ENCODE peak calls at places on chromosomes 3 and 15, in five cellular contexts. T is NCI-H526; E is IMR-90; W is stimulated activated CD8-positive, alpha-beta memory T cell treated with anti-CD3 and anti-CD28 coated beads, Interleukin-4, amount 100 ng/mL, for 4 hours; B is cardiac muscle cell. C is an unnamed sample.

GRCh38 chr3:69290006-69290405 is 95.9 kb downstream of the FRMD4B start:
- DNase-seq in W (no peak), E (no peak), T (no peak), B (peak), C (no peak)

GRCh38 chr3:169746924-169747323 is 17.9 kb downstream of the TERC start:
- DNase-seq in E (no peak), T (no peak), B (no peak), W (no peak), C (no peak)

GRCh38 chr3:133413166-133414020 is 13.5 kb downstream of the BFSP2 start:
- DNase-seq in E (peak), W (no peak), B (peak), T (peak), C (peak)

GRCh38 chr3:50660386-50660785 is 14.3 kb upstream of the DOCK3 start:
- DNase-seq in B (no peak), T (no peak), W (no peak), E (no peak), C (no peak)

GRCh38 chr3:52176951-52177700 is 20.8 kb upstream of the ALAS1 start:
- DNase-seq in T (no peak), B (no peak), W (no peak), E (no peak), C (no peak)

GRCh38 chr15:56913670-56914069 is 4.8 kb upstream of the TCF12 start:
- DNase-seq in B (no peak), W (no peak), E (peak), T (no peak), C (peak)

GRCh38 chr3:177633671-177634207 is 436.5 kb upstream of the TBL1XR1 start:
- DNase-seq in W (no peak), T (no peak), E (peak), B (no peak), C (peak)

GRCh38 chr3:99774467-99774866 is 43.2 kb upstream of the CMSS1 start:
- DNase-seq in B (no peak), T (no peak), E (peak), W (no peak), C (peak)

GRCh38 chr15:60004846-60005351 is 788 bp downstream of the FOXB1 start:
- DNase-seq in T (peak), W (no peak), B (peak), E (peak), C (peak)

GRCh38 chr3:46378426-46378942 is 7.7 kb downstream of the CCR5 start:
- DNase-seq in T (peak), E (peak), W (peak), B (peak), C (peak)

GRCh38 chr3:52231502-52232278 is 6.2 kb upstream of the TLR9 start:
- DNase-seq in W (peak), T (peak), E (peak), B (peak), C (peak)

GRCh38 chr3:4722103-4722502 is 229.0 kb downstream of the ITPR1 start:
- DNase-seq in W (no peak), T (peak), B (peak), E (peak), C (peak)

GRCh38 chr3:39907981-39908380 is 98.6 kb downstream of the MYRIP start:
- DNase-seq in T (no peak), E (no peak), B (no peak), W (no peak), C (peak)

GRCh38 chr15:37133619-37134018 is 33.3 kb upstream of the MEIS2 start:
- DNase-seq in W (no peak), B (no peak), E (peak), T (peak), C (peak)

GRCh38 chr15:27271258-27271657 is 300.3 kb downstream of the GABRG3 start:
- DNase-seq in W (no peak), E (no peak), B (no peak), T (peak), C (no peak)

GRCh38 chr15:52010633-52011595 is 8.1 kb upstream of the MAPK6 start:
- DNase-seq in E (peak), T (no peak), W (no peak), B (no peak), C (peak)

GRCh38 chr3:97821413-97821809 is 400 bp upstream of the CRYBG3 start:
- DNase-seq in E (no peak), W (no peak), B (peak), T (peak), C (peak)

GRCh38 chr3:156246939-156247725 is 126.8 kb downstream of the KCNAB1 start:
- DNase-seq in E (peak), B (no peak), W (no peak), T (no peak), C (peak)

GRCh38 chr3:140018556-140018955 is 83.6 kb downstream of the CLSTN2 start:
- DNase-seq in B (no peak), T (peak), E (no peak), W (no peak), C (no peak)

GRCh38 chr3:124797426-124797945 is 67.2 kb downstream of the UMPS start:
- DNase-seq in B (no peak), T (no peak), E (peak), W (no peak), C (no peak)

GRCh38 chr15:101150723-101151040 is 101.2 kb downstream of the CHSY1 start:
- DNase-seq in W (no peak), T (no peak), E (no peak), B (no peak), C (no peak)

GRCh38 chr3:56879453-56880224 is 77.9 kb upstream of the ARHGEF3 start:
- DNase-seq in W (no peak), B (no peak), T (no peak), E (peak), C (peak)

GRCh38 chr3:178508443-178508825 is 27.8 kb upstream of the KCNMB2 start:
- DNase-seq in T (no peak), E (no peak), B (no peak), W (no peak), C (no peak)

GRCh38 chr3:51929420-51930003 is 12.2 kb downstream of the RRP9 start:
- DNase-seq in B (peak), E (no peak), T (no peak), W (no peak), C (no peak)

GRCh38 chr15:82771789-82772607 is 33.9 kb downstream of the FSD2 start:
- DNase-seq in W (no peak), E (no peak), B (no peak), T (no peak), C (no peak)

GRCh38 chr3:88058322-88058592 is 548 bp downstream of the CGGBP1 start:
- DNase-seq in T (no peak), B (no peak), E (no peak), W (no peak), C (no peak)

GRCh38 chr3:27216955-27217552 is 152.1 kb downstream of the NEK10 start:
- DNase-seq in T (no peak), B (no peak), E (peak), W (no peak), C (peak)

GRCh38 chr3:104916971-104917370 is 449.7 kb upstream of the ALCAM start:
- DNase-seq in T (no peak), B (no peak), W (no peak), E (peak), C (no peak)

GRCh38 chr15:84570164-84570692 is 30.6 kb upstream of the ZSCAN2 start:
- DNase-seq in B (peak), W (no peak), E (no peak), T (peak), C (peak)

GRCh38 chr15:58909616-58910015 is 23.9 kb downstream of the SLTM start:
- DNase-seq in B (no peak), W (no peak), T (no peak), E (peak), C (peak)

GRCh38 chr3:157128771-157129671 is 30.9 kb downstream of the CCNL1 start:
- DNase-seq in E (peak), W (no peak), B (peak), T (peak), C (no peak)

GRCh38 chr3:52406791-52407510 is 38.0 kb downstream of the SEMA3G start:
- DNase-seq in B (no peak), W (no peak), E (no peak), T (no peak), C (no peak)

GRCh38 chr3:96190024-96190616 is 624.3 kb upstream of the EPHA6 start:
- DNase-seq in T (no peak), W (no peak), E (no peak), B (no peak), C (no peak)

GRCh38 chr3:119628816-119629445 is 31.2 kb downstream of the PLA1A start:
- DNase-seq in B (no peak), T (no peak), W (no peak), E (no peak), C (peak)

GRCh38 chr3:32310918-32311839 is 72.7 kb downstream of the CMTM8 start:
- DNase-seq in E (no peak), T (peak), B (no peak), W (no peak), C (no peak)

GRCh38 chr3:10286596-10287295 is 6.0 kb downstream of the GHRL start:
- DNase-seq in B (no peak), W (no peak), E (peak), T (peak), C (peak)